ENCODE peak calls at places on chromosomes 6 and 20, in eight cellular contexts. C is adrenal gland, A is endothelial cell, T is tibial nerve, X is lower lobe of right lung, Q is mesothelial cell of epicardium, Z is Panc1, M is fibroblast of lung. J is an unnamed sample.

GRCh38 chr6:109447878-109448555 is 7.5 kb downstream of the SMPD2 start:
- DNase-seq in C (no peak), A (no peak), T (no peak), X (no peak), Q (no peak), Z (no peak), M (peak), J (no peak)

GRCh38 chr6:170291271-170292110 is 613 bp upstream of the DLL1 start:
- DNase-seq in C (peak), A (peak), T (peak), X (peak), Q (no peak), Z (no peak), M (no peak), J (peak)

GRCh38 chr20:53284141-53285055 is 309.2 kb downstream of the ZNF217 start:
- DNase-seq in C (no peak), A (no peak), T (no peak), X (no peak), Q (no peak), Z (no peak), M (no peak), J (no peak)

GRCh38 chr6:34132486-34133185 is 13.3 kb downstream of the GRM4 start:
- DNase-seq in C (peak), A (peak), T (no peak), X (no peak), Q (peak), Z (no peak), M (peak), J (no peak)

GRCh38 chr6:77466055-77467028 is 3.1 kb upstream of the HTR1B start:
- DNase-seq in C (peak), A (peak), T (peak), X (peak), Q (peak), Z (no peak), M (peak), J (no peak)

GRCh38 chr20:62434098-62434497 is 6.8 kb upstream of the RBBP8NL start:
- DNase-seq in C (no peak), A (no peak), T (no peak), X (no peak), Q (no peak), Z (no peak), M (no peak), J (no peak)

GRCh38 chr6:112480551-112480950 is 133.4 kb downstream of the RFPL4B start:
- DNase-seq in C (no peak), A (no peak), T (no peak), X (no peak), Q (no peak), Z (no peak), M (peak), J (no peak)

GRCh38 chr6:105890521-105891244 is 195.5 kb upstream of the PRDM1 start:
- DNase-seq in C (no peak), A (no peak), T (no peak), X (no peak), Q (no peak), Z (no peak), M (no peak), J (no peak)

GRCh38 chr6:167443098-167443680 is 118.3 kb downstream of the TTLL2 start:
- DNase-seq in C (no peak), A (no peak), T (no peak), X (no peak), Q (no peak), Z (no peak), M (no peak), J (no peak)

GRCh38 chr6:1004885-1005635 is 306.8 kb upstream of the FOXQ1 start:
- DNase-seq in C (no peak), A (no peak), T (no peak), X (no peak), Q (no peak), Z (no peak), M (no peak), J (no peak)

GRCh38 chr20:2693286-2693995 is 861 bp downstream of the EBF4 start:
- DNase-seq in C (no peak), A (no peak), T (no peak), X (no peak), Q (peak), Z (no peak), M (peak), J (peak)

GRCh38 chr6:47181681-47182080 is 128.0 kb downstream of the TNFRSF21 start:
- DNase-seq in C (no peak), A (no peak), T (no peak), X (no peak), Q (no peak), Z (no peak), M (no peak), J (no peak)

GRCh38 chr6:57195457-57195856 is 23.3 kb downstream of the BAG2 start:
- DNase-seq in C (no peak), A (no peak), T (no peak), X (no peak), Q (no peak), Z (no peak), M (peak), J (no peak)

GRCh38 chr6:57193177-57193576 is 21.1 kb downstream of the BAG2 start:
- DNase-seq in C (no peak), A (no peak), T (no peak), X (no peak), Q (no peak), Z (no peak), M (peak), J (no peak)

GRCh38 chr6:57198926-57199636 is 23.0 kb downstream of the RAB23 start:
- DNase-seq in C (no peak), A (no peak), T (no peak), X (no peak), Q (no peak), Z (no peak), M (peak), J (no peak)
- TF ChIP-seq CTCF in C (no peak), A (no peak), T (no peak), X (no peak), Q (no peak), Z (peak), M (no peak), J (no peak)

GRCh38 chr6:158595223-158595622 is 35.3 kb downstream of the TMEM181 start:
- DNase-seq in C (no peak), A (peak), T (no peak), X (no peak), Q (no peak), Z (no peak), M (peak), J (no peak)
- TF ChIP-seq CTCF in C (no peak), A (peak), T (no peak), X (peak), Q (no peak), Z (no peak), M (peak), J (no peak)

GRCh38 chr20:34525709-34526416 is 9.6 kb downstream of the DYNLRB1 start:
- DNase-seq in C (peak), A (no peak), T (peak), X (peak), Q (peak), Z (peak), M (peak), J (no peak)

GRCh38 chr20:34526466-34526865 is 10.2 kb downstream of the DYNLRB1 start:
- DNase-seq in C (peak), A (no peak), T (no peak), X (no peak), Q (no peak), Z (no peak), M (peak), J (no peak)

GRCh38 chr20:34525342-34525708 is 9.1 kb downstream of the DYNLRB1 start:
- DNase-seq in C (no peak), A (no peak), T (no peak), X (no peak), Q (no peak), Z (no peak), M (no peak), J (no peak)

GRCh38 chr20:34524426-34524825 is 8.2 kb downstream of the DYNLRB1 start:
- DNase-seq in C (no peak), A (no peak), T (no peak), X (no peak), Q (no peak), Z (no peak), M (no peak), J (no peak)

GRCh38 chr20:34522969-34523871 is 7.0 kb downstream of the DYNLRB1 start:
- DNase-seq in C (peak), A (peak), T (peak), X (no peak), Q (no peak), Z (no peak), M (peak), J (no peak)
- TF ChIP-seq CTCF in C (peak), A (peak), T (peak), X (peak), Q (no peak), Z (peak), M (peak), J (no peak)

DNA sequence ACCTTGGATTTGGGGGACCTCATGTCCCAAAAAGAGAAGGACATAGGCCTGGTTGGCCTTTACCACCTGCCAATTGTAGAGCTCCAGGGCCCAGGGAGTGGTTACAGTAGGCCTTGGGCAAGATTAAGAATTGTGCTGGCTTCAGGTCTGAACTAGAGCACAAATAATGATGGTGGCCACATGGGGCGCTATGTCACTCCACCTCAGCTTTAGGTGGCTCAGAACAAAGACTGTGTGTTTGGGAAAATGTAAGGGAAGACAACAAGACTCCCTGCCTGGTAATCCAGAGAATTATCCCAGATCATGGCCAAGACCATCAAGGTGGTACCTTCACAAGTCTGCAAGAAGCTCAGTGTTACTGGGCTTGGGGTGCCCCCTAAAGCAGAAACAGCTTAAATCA is 224.9 kb upstream of the OPRM1 start:
- DNase-seq in C (no peak), A (no peak), T (no peak), X (no peak), Q (no peak), Z (no peak), M (no peak), J (no peak)
- TF ChIP-seq CTCF in C (no peak), A (peak), T (no peak), X (no peak), Q (no peak), Z (no peak), M (no peak), J (no peak)

GRCh38 chr6:40803897-40804702 is 216.9 kb upstream of the LRFN2 start:
- DNase-seq in C (no peak), A (no peak), T (no peak), X (no peak), Q (no peak), Z (no peak), M (no peak), J (no peak)

GRCh38 chr6:40805336-40805735 is 218.2 kb upstream of the LRFN2 start:
- DNase-seq in C (no peak), A (no peak), T (no peak), X (no peak), Q (no peak), Z (no peak), M (no peak), J (no peak)

GRCh38 chr6:40802481-40802880 is 215.3 kb upstream of the LRFN2 start:
- DNase-seq in C (no peak), A (no peak), T (no peak), X (no peak), Q (no peak), Z (no peak), M (no peak), J (no peak)

GRCh38 chr6:40806479-40806878 is 219.3 kb upstream of the LRFN2 start:
- DNase-seq in C (no peak), A (no peak), T (no peak), X (no peak), Q (no peak), Z (no peak), M (no peak), J (no peak)

GRCh38 chr6:40804905-40805304 is 217.7 kb upstream of the LRFN2 start:
- DNase-seq in C (no peak), A (no peak), T (no peak), X (no peak), Q (no peak), Z (no peak), M (no peak), J (no peak)
- TF ChIP-seq CTCF in C (no peak), A (peak), T (no peak), X (peak), Q (no peak), Z (peak), M (peak), J (no peak)

DNA sequence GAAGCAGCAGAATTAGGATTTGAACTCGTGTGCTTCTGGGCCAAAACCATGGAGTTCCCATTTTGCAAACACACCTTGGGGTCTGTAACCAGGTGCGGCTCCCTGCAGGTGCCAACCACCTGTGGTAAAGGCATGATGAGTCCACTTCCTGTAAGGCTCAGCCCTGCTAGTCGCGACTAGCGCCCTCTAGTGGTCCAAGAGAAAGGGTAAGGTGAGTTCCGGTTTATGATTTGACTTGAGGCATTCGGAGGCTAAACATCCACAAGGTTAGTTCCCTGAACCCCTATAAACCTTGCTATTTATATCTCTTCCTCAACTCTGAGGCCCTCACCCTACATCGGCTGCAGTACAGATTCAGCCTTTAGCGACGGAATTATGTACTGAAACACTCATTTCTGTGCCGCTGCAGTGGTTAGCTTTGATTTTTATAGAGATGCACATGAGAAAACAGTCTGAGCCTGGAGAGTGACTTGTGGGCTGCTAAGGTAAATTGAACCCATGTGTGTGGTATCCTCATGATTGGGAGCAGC is 173.4 kb downstream of the PLCB1 start:
- DNase-seq in C (peak), A (peak), T (peak), X (peak), Q (peak), Z (no peak), M (peak), J (no peak)
- TF ChIP-seq CTCF in C (peak), A (peak), T (peak), X (peak), Q (peak), Z (peak), M (peak), J (no peak)

GRCh38 chr6:131173680-131174079 is 38.4 kb downstream of the AKAP7 start:
- DNase-seq in C (no peak), A (no peak), T (no peak), X (no peak), Q (no peak), Z (no peak), M (no peak), J (no peak)
- TF ChIP-seq CTCF in C (no peak), A (no peak), T (no peak), X (no peak), Q (no peak), Z (no peak), M (no peak), J (no peak)

GRCh38 chr6:142726616-142727015 is 218.4 kb downstream of the HIVEP2 start:
- DNase-seq in C (no peak), A (no peak), T (no peak), X (no peak), Q (no peak), Z (no peak), M (no peak), J (no peak)

GRCh38 chr6:142729618-142730017 is 215.4 kb downstream of the HIVEP2 start:
- DNase-seq in C (no peak), A (no peak), T (no peak), X (no peak), Q (no peak), Z (no peak), M (no peak), J (no peak)

GRCh38 chr6:142728367-142728766 is 216.6 kb downstream of the HIVEP2 start:
- DNase-seq in C (no peak), A (no peak), T (no peak), X (no peak), Q (no peak), Z (no peak), M (no peak), J (no peak)

GRCh38 chr6:142731611-142732010 is 213.4 kb downstream of the HIVEP2 start:
- DNase-seq in C (no peak), A (no peak), T (no peak), X (no peak), Q (no peak), Z (no peak), M (no peak), J (no peak)

DNA sequence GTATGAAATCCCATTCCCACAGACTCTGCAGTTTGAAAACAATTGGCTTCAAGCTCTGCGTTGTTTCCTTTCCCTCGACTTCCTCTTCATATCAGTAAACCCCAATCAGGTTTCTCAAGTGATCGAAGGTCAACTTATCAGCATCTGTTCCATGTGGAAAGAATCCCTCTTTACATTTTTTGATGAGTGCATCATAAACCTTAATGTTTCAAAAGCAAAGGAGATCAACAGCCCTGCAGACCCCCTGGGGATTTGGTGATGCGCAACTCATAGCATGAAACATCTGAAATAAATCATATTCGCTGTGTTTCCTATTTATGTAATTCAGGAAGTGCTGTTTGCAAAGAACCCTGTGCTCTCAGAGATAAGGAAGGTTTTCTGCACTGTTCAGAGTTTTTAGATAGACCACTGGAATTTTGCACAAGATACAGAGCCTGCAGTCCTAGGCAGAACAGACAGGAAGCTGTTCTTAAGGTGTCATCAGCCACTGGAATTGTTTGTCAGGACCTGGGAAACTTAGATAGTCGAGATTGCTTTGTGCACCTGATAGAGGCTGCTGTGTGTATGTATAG is 216.0 kb downstream of the HIVEP2 start:
- DNase-seq in C (no peak), A (peak), T (no peak), X (no peak), Q (no peak), Z (no peak), M (peak), J (no peak)
- TF ChIP-seq CTCF in C (no peak), A (no peak), T (no peak), X (no peak), Q (no peak), Z (no peak), M (no peak), J (no peak)

GRCh38 chr20:31718952-31719643 is 3.6 kb downstream of the BCL2L1 start:
- DNase-seq in C (no peak), A (no peak), T (no peak), X (no peak), Q (no peak), Z (no peak), M (no peak), J (no peak)

GRCh38 chr20:31716818-31717477 is 5.7 kb downstream of the BCL2L1 start:
- DNase-seq in C (no peak), A (no peak), T (no peak), X (no peak), Q (no peak), Z (no peak), M (no peak), J (no peak)

GRCh38 chr20:31715766-31716165 is 6.9 kb downstream of the BCL2L1 start:
- DNase-seq in C (no peak), A (no peak), T (no peak), X (no peak), Q (no peak), Z (no peak), M (no peak), J (no peak)

GRCh38 chr20:31716351-31716750 is 6.3 kb downstream of the BCL2L1 start:
- DNase-seq in C (no peak), A (no peak), T (no peak), X (no peak), Q (no peak), Z (no peak), M (no peak), J (no peak)

GRCh38 chr20:31717478-31717946 is 5.2 kb downstream of the BCL2L1 start:
- DNase-seq in C (no peak), A (no peak), T (no peak), X (no peak), Q (no peak), Z (no peak), M (no peak), J (no peak)
- TF ChIP-seq CTCF in C (no peak), A (no peak), T (no peak), X (no peak), Q (no peak), Z (no peak), M (no peak), J (no peak)

J was measured in activated B cell treated with CpG ODN at 0.5 μM for 24 hours.